ENCODE peak calls at places on chromosomes 4 and X, in eight cellular contexts. L is CD4-positive, alpha-beta T cell; U is astrocyte of the spinal cord; R is AG04450; F is WERI-Rb-1; P is HepG2; C is psoas muscle; T is dorsolateral prefrontal cortex. X is an unnamed sample.
A peak's percentile ranks its signal among the peaks of the same experiment; 100 is the strongest.

GRCh38 chr4:63717384-63717783 is 691.9 kb downstream of the TECRL start:
- DNase-seq in C (no peak), P (peak; percentile 21), F (no peak), R (no peak), U (peak; percentile 3), L (no peak), T (no peak), X (no peak)

GRCh38 chr4:82905205-82905604 is 4.7 kb downstream of the THAP9 start:
- DNase-seq in U (peak; percentile 52), P (no peak), T (no peak), F (no peak), L (no peak), R (no peak), C (no peak), X (peak; percentile 68)

GRCh38 chr4:687975-688694 is 816 bp downstream of the SLC49A3 start:
- DNase-seq in F (no peak), P (no peak), C (no peak), T (no peak), U (no peak), R (no peak), L (no peak), X (no peak)

GRCh38 chr4:173025131-173025530 is 143.5 kb upstream of the GALNT7 start:
- DNase-seq in F (peak; percentile 72), L (no peak), U (peak; percentile 80), P (peak; percentile 38), T (no peak), C (no peak), R (peak; percentile 65), X (peak; percentile 54)

GRCh38 chr4:78298618-78299017 is 241.5 kb downstream of the FRAS1 start:
- DNase-seq in C (no peak), P (no peak), T (no peak), L (no peak), R (no peak), F (no peak), U (peak; percentile 19), X (no peak)

GRCh38 chr4:32789026-32789608 is 2068.9 kb downstream of the PCDH7 start:
- DNase-seq in L (no peak), U (peak; percentile 69), P (no peak), F (no peak), R (no peak), C (no peak), T (no peak), X (no peak)

GRCh38 chrX:88560673-88561330 is 186.2 kb upstream of the CPXCR1 start:
- DNase-seq in T (no peak), R (no peak), L (no peak), C (no peak), F (no peak), U (no peak), P (peak; percentile 97), X (no peak)

GRCh38 chr4:7004331-7004730 is 38.8 kb upstream of the TADA2B start:
- DNase-seq in L (no peak), F (no peak), T (no peak), R (no peak), P (no peak), C (no peak), U (peak; percentile 24), X (no peak)

GRCh38 chrX:10564484-10564883 is 55.9 kb downstream of the MID1 start:
- DNase-seq in F (no peak), R (no peak), P (no peak), T (no peak), U (no peak), L (no peak), C (no peak), X (no peak)

GRCh38 chr4:183333202-183333601 is 11.0 kb upstream of the CLDN24 start:
- DNase-seq in R (no peak), T (no peak), P (no peak), C (no peak), F (no peak), L (no peak), U (no peak), X (no peak)

GRCh38 chrX:915427-916234 is 285.0 kb downstream of the SHOX start:
- DNase-seq in C (no peak), R (no peak), F (no peak), P (no peak), L (peak; percentile 3), U (no peak), T (no peak), X (no peak)

GRCh38 chr4:20464381-20464780 is 212.7 kb downstream of the SLIT2 start:
- DNase-seq in P (no peak), U (peak; percentile 58), T (no peak), R (no peak), L (no peak), C (no peak), F (no peak), X (no peak)

GRCh38 chr4:17385403-17385802 is 126.5 kb downstream of the QDPR start:
- DNase-seq in T (no peak), L (no peak), C (no peak), R (no peak), P (no peak), U (peak; percentile 25), F (no peak), X (peak; percentile 26)

GRCh38 chr4:48093949-48094550 is 40.0 kb downstream of the TXK start:
- DNase-seq in U (peak; percentile 16), F (no peak), P (no peak), R (no peak), C (no peak), L (no peak), T (no peak), X (no peak)

GRCh38 chr4:104475652-104476051 is 19.0 kb downstream of the CXXC4 start:
- DNase-seq in U (no peak), R (no peak), L (no peak), F (peak; percentile 52), P (no peak), C (no peak), T (no peak), X (no peak)

GRCh38 chrX:26558719-26559386 is 342.9 kb downstream of the MAGEB5 start:
- DNase-seq in L (no peak), C (no peak), U (no peak), R (no peak), P (no peak), F (no peak), T (no peak), X (no peak)

GRCh38 chrX:121260568-121261240 is 213.3 kb downstream of the GLUD2 start:
- DNase-seq in F (no peak), P (no peak), C (no peak), R (no peak), T (no peak), L (no peak), U (no peak), X (no peak)

GRCh38 chr4:41012308-41012707 is 202.0 kb downstream of the APBB2 start:
- DNase-seq in U (no peak), C (no peak), T (no peak), F (no peak), P (no peak), L (no peak), R (no peak), X (no peak)

GRCh38 chr4:107828315-107828714 is 3.6 kb downstream of the SGMS2 start:
- DNase-seq in C (no peak), P (no peak), L (no peak), F (no peak), U (no peak), T (no peak), R (no peak), X (no peak)

GRCh38 chr4:166622425-166622977 is 611.8 kb downstream of the SPOCK3 start:
- DNase-seq in F (no peak), T (no peak), L (no peak), P (no peak), C (no peak), R (no peak), U (no peak), X (no peak)

DNA sequence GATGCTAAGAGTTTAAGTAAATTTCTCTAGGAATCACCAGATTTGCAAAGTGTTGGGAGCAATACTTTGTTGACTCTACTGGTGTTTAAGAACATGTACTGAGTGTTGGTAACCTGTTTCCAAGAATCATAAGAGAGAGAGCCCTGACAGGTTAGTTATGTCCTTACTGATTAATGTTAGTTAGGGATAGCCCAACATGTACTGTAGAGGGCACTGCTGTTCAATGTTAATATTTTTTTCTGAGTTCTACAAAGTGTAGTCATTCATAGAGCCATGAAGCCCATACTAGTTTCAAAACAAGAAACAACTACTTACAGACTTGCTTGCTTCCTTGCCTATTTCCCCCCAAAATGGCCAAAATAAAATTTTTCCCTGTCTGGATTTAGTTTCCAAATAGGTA is 11.9 kb downstream of the TMPRSS11D start:
- DNase-seq in T (no peak), F (no peak), L (no peak), P (peak; percentile 24), R (no peak), C (no peak), U (peak; percentile 64), X (peak; percentile 28)
- TF ChIP-seq CTCF in T (peak; percentile 39), F (peak; percentile 40), L (no peak), P (peak; percentile 52), R (peak; percentile 63), C (no peak), U (peak; percentile 52), X (peak; percentile 44)

GRCh38 chrX:28802625-28803024 is 215.4 kb downstream of the IL1RAPL1 start:
- DNase-seq in C (no peak), U (peak; percentile 6), L (no peak), F (no peak), T (no peak), R (no peak), P (no peak), X (no peak)
- TF ChIP-seq CTCF in C (no peak), U (no peak), L (no peak), F (no peak), T (peak; percentile 23), R (peak; percentile 15), P (no peak), X (no peak)

DNA sequence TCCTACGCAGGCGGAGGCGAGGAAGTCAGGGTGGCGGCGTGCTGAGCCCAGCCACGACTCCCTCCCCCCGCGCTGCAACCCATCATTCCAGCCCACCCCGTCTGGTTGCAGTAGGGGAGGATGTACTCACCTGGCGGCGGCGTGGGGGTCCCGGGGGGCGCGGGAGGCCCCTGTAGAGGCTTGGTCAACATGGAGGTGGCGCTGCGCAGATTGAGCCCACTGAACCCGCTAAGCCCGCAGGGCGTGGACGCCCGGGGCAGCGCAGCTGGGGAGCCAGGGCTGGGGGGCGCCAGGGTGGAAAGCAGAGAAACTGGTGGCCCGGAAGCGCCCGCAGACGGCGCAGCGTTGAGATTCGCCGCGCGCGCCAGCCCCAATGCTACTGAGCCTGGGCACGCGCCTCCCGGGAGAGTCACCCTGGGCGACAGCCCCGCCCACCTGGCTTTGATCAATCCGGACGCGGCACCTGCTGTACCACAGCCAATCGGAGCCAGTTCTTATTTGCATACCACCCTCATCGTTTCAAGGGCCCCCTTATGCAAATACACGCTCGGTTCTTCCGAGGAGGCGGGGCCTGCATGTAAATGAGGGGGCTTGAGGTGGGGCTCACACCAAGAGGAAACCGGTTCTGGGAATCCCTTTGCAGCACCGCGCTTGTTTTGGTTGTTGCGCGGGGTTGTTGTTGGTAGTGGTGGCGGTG is at the start of gene PIM2:
- DNase-seq in C (peak; percentile 88), F (peak; percentile 93), R (no peak), L (peak; percentile 92), U (peak; percentile 87), T (peak; percentile 89), P (peak; percentile 90), X (peak; percentile 88)
- TF ChIP-seq CTCF in C (no peak), F (no peak), R (no peak), L (no peak), U (peak; percentile 3), T (no peak), P (no peak), X (no peak)

DNA sequence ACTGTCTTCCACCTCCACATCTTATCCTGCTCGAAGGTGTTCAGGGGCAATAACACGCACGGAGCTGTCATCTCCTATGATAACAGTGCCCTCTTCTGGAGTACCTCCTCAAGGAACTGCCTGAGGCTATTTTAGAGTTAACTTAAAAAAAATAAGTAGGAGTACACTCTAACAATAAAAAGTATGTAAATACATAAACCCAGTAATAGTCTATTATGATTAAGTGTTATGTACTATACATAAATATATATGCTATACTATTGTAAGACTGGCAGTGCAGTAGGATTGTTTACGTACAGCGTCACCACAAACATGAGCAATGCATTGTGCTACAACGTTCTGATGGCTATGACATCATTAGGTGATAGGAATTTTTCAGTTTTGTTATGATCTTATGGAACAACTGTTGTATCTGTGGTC is 34.5 kb upstream of the TLR2 start:
- DNase-seq in R (no peak), T (no peak), U (peak; percentile 17), F (peak; percentile 31), L (no peak), P (peak; percentile 21), C (no peak), X (no peak)
- TF ChIP-seq CTCF in R (peak; percentile 50), T (peak; percentile 22), U (peak; percentile 34), F (peak; percentile 50), L (no peak), P (peak; percentile 47), C (peak; percentile 36), X (peak; percentile 22)